ENCODE peak calls at places on chromosomes 4 and X, in nine cellular contexts. D is D341Med; B is SIG-M5; N is heart left ventricle; Z is stimulated activated naive CD4-positive, alpha-beta T cell; T is germinal center; I is stimulated activated CD4-positive, alpha-beta T cell treated with anti-CD3 and anti-CD28 coated beads, Interleukin-1b, Interleukin-23, amount 100 ng/mL, for 48 hours; X is GDM1; S is HEK293T. J is an unnamed sample.

GRCh38 chr4:102390438-102390837 is 45.2 kb upstream of the SLC39A8 start:
- DNase-seq in D (no peak), B (peak), N (no peak), Z (no peak), T (peak), I (no peak), X (peak), S (no peak), J (peak)

GRCh38 chr4:38805530-38806145 is 1.0 kb upstream of the TLR1 start:
- DNase-seq in D (no peak), B (peak), N (peak), Z (no peak), T (peak), I (no peak), X (peak), S (no peak), J (peak)

GRCh38 chrX:9184231-9184630 is 150.3 kb upstream of the FAM9B start:
- DNase-seq in D (no peak), B (no peak), N (no peak), Z (no peak), T (no peak), I (no peak), X (no peak), S (no peak), J (no peak)

GRCh38 chr4:2831611-2832308 is 11.9 kb upstream of the ADD1 start:
- DNase-seq in D (peak), B (no peak), N (peak), Z (no peak), T (no peak), I (no peak), X (no peak), S (no peak), J (no peak)

GRCh38 chr4:93780080-93780479 is 48.5 kb upstream of the ATOH1 start:
- DNase-seq in D (no peak), B (no peak), N (no peak), Z (no peak), T (no peak), I (no peak), X (no peak), S (no peak), J (no peak)

GRCh38 chr4:11514780-11515432 is 86.2 kb upstream of the HS3ST1 start:
- DNase-seq in D (no peak), B (no peak), N (no peak), Z (no peak), T (no peak), I (no peak), X (no peak), S (no peak), J (no peak)

GRCh38 chrX:2159393-2159792 is 341.4 kb downstream of the DHRSX start:
- DNase-seq in D (no peak), B (no peak), N (no peak), Z (no peak), T (no peak), I (no peak), X (peak), S (no peak), J (no peak)

GRCh38 chr4:89438102-89438831 is 130.7 kb upstream of the GPRIN3 start:
- DNase-seq in D (peak), B (no peak), N (no peak), Z (peak), T (peak), I (peak), X (peak), S (peak), J (peak)

GRCh38 chr4:38752393-38752961 is 30.3 kb downstream of the TLR10 start:
- DNase-seq in D (no peak), B (no peak), N (no peak), Z (no peak), T (no peak), I (no peak), X (no peak), S (no peak), J (no peak)

GRCh38 chr4:52780206-52780605 is 29.0 kb upstream of the ERVMER34-1 start:
- DNase-seq in D (no peak), B (no peak), N (peak), Z (no peak), T (no peak), I (no peak), X (no peak), S (no peak), J (no peak)

GRCh38 chr4:113574636-113575103 is 186.9 kb downstream of the CAMK2D start:
- DNase-seq in D (no peak), B (no peak), N (no peak), Z (no peak), T (no peak), I (no peak), X (no peak), S (no peak), J (no peak)

GRCh38 chrX:134908235-134908834 is 82.5 kb upstream of the SMIM10 start:
- DNase-seq in D (no peak), B (no peak), N (no peak), Z (no peak), T (no peak), I (no peak), X (no peak), S (peak), J (no peak)

GRCh38 chr4:4599886-4600285 is 58.0 kb upstream of the STX18 start:
- DNase-seq in D (no peak), B (no peak), N (no peak), Z (no peak), T (no peak), I (no peak), X (no peak), S (no peak), J (no peak)

GRCh38 chr4:150495550-150495949 is 86.4 kb upstream of the MAB21L2 start:
- DNase-seq in D (no peak), B (no peak), N (no peak), Z (no peak), T (no peak), I (no peak), X (no peak), S (no peak), J (no peak)

GRCh38 chr4:55673424-55673823 is 37.3 kb upstream of the NMU start:
- DNase-seq in D (no peak), B (no peak), N (no peak), Z (no peak), T (no peak), I (no peak), X (peak), S (no peak), J (no peak)

GRCh38 chrX:47143894-47144625 is 442 bp downstream of the NDUFB11 start:
- DNase-seq in D (peak), B (no peak), N (peak), Z (peak), T (peak), I (no peak), X (no peak), S (no peak), J (peak)

GRCh38 chr4:147542229-147542990 is 61.5 kb downstream of the EDNRA start:
- DNase-seq in D (no peak), B (no peak), N (no peak), Z (no peak), T (no peak), I (no peak), X (no peak), S (no peak), J (no peak)

GRCh38 chr4:37988670-37989069 is 28.5 kb downstream of the PTTG2 start:
- DNase-seq in D (no peak), B (no peak), N (no peak), Z (no peak), T (no peak), I (no peak), X (no peak), S (no peak), J (no peak)

GRCh38 chr4:175767130-175767529 is 44.9 kb downstream of the GPM6A start:
- DNase-seq in D (no peak), B (no peak), N (no peak), Z (no peak), T (no peak), I (no peak), X (no peak), S (no peak), J (no peak)

GRCh38 chr4:84958434-84958833 is 8.1 kb downstream of the WDFY3 start:
- DNase-seq in D (no peak), B (no peak), N (no peak), Z (no peak), T (no peak), I (no peak), X (no peak), S (no peak), J (no peak)

GRCh38 chrX:24298191-24298590 is 15.7 kb downstream of the SUPT20HL2 start:
- DNase-seq in D (no peak), B (no peak), N (no peak), Z (no peak), T (no peak), I (no peak), X (no peak), S (no peak), J (no peak)